ENCODE peak calls at places on chromosome 9, in six cellular contexts. T, A, Z, H, I and U are unnamed samples.

GRCh38 chr9:127517620-127518019 is 66.3 kb downstream of the LRSAM1 start:
- DNase-seq in H (no peak), I (no peak), Z (no peak), T (no peak), A (no peak), U (no peak)

GRCh38 chr9:137029058-137029922 is 1.3 kb upstream of the ABCA2 start:
- DNase-seq in Z (peak), H (no peak), I (no peak), T (peak), A (peak), U (no peak)

GRCh38 chr9:135910757-135911156 is 3.4 kb upstream of the CAMSAP1 start:
- DNase-seq in I (no peak), A (no peak), H (no peak), T (no peak), Z (no peak), U (no peak)

GRCh38 chr9:112921549-112921948 is 30.9 kb upstream of the SLC46A2 start:
- DNase-seq in H (no peak), I (peak), A (peak), Z (no peak), T (peak), U (no peak)

GRCh38 chr9:137446851-137447471 is 5.8 kb upstream of the ENTPD8 start:
- DNase-seq in H (no peak), I (no peak), T (no peak), A (no peak), Z (no peak), U (no peak)

GRCh38 chr9:83280259-83280658 is 217.3 kb upstream of the RASEF start:
- DNase-seq in I (peak), T (no peak), Z (peak), H (peak), A (no peak), U (no peak)

GRCh38 chr9:76932778-76933177 is 26.9 kb upstream of the PRUNE2 start:
- DNase-seq in H (no peak), I (peak), T (peak), A (no peak), Z (no peak), U (no peak)

GRCh38 chr9:17611921-17612320 is 33.1 kb downstream of the SH3GL2 start:
- DNase-seq in T (no peak), Z (no peak), A (no peak), I (no peak), H (no peak), U (no peak)

GRCh38 chr9:137241490-137242328 is 622 bp downstream of the TUBB4B start:
- DNase-seq in T (peak), H (no peak), A (no peak), Z (no peak), I (no peak), U (no peak)

GRCh38 chr9:37582548-37583157 is 6.5 kb upstream of the FBXO10 start:
- DNase-seq in H (no peak), A (peak), Z (no peak), I (no peak), T (peak), U (no peak)

GRCh38 chr9:88820055-88820454 is 171.2 kb upstream of the S1PR3 start:
- DNase-seq in A (no peak), T (no peak), H (no peak), Z (no peak), I (no peak), U (no peak)

GRCh38 chr9:37034938-37035471 is 937 bp upstream of the PAX5 start:
- DNase-seq in Z (no peak), H (no peak), T (no peak), I (no peak), A (no peak), U (no peak)

GRCh38 chr9:112620998-112621694 is 96.8 kb downstream of the INIP start:
- DNase-seq in H (no peak), A (no peak), I (no peak), T (no peak), Z (no peak), U (no peak)

GRCh38 chr9:98958271-98958989 is 14.7 kb downstream of the COL15A1 start:
- DNase-seq in Z (no peak), H (peak), I (peak), A (no peak), T (peak), U (no peak)

GRCh38 chr9:15293727-15294405 is 13.2 kb downstream of the TTC39B start:
- DNase-seq in A (no peak), Z (no peak), T (peak), H (no peak), I (peak), U (no peak)